ENCODE peak calls at places on chromosomes 4 and X, in eight cellular contexts. B, Y, O, L, N, C, G and T are unnamed samples. For H3K4me1, the result is how much of the 10 kb centered on the place peaks cover.

GRCh38 chr4:39514888-39515401 is 12.3 kb downstream of the UGDH start:
- DNase-seq in B (no peak), Y (no peak), O (peak), L (no peak), N (peak), C (no peak), G (no peak), T (peak)

GRCh38 chr4:99856166-99856565 is 38.1 kb downstream of the LAMTOR3 start:
- DNase-seq in B (no peak), Y (no peak), O (peak), L (peak), N (no peak), C (no peak), G (no peak), T (peak)

GRCh38 chrX:10756365-10756915 is 136.1 kb upstream of the MID1 start:
- DNase-seq in B (no peak), Y (no peak), O (peak), L (peak), N (no peak), C (no peak), G (no peak), T (peak)

GRCh38 chr4:92381640-92382039 is 77.9 kb downstream of the GRID2 start:
- DNase-seq in B (no peak), Y (no peak), O (no peak), L (peak), N (no peak), C (no peak), G (no peak), T (peak)

GRCh38 chrX:77953708-77954107 is 15.7 kb downstream of the PGAM4 start:
- DNase-seq in B (no peak), Y (no peak), O (peak), L (peak), N (no peak), C (no peak), G (no peak), T (peak)

GRCh38 chr4:1512738-1513660 is 106.8 kb upstream of the NKX1-1 start:
- DNase-seq in B (peak), Y (peak), O (no peak), L (peak), N (peak), C (no peak), G (no peak), T (no peak)

GRCh38 chrX:112450810-112451209 is 228.9 kb downstream of the LHFPL1 start:
- DNase-seq in B (no peak), Y (no peak), O (no peak), L (no peak), N (no peak), C (no peak), G (no peak), T (peak)

GRCh38 chr4:113835005-113835404 is 73.5 kb upstream of the CAMK2D start:
- DNase-seq in B (no peak), Y (no peak), O (peak), L (peak), N (no peak), C (no peak), G (no peak), T (peak)

GRCh38 chr4:111027526-111027925 is 404.6 kb upstream of the PITX2 start:
- DNase-seq in B (no peak), Y (no peak), O (peak), L (no peak), N (no peak), C (no peak), G (no peak), T (no peak)

GRCh38 chr4:145535202-145535601 is 53.5 kb downstream of the SMAD1 start:
- DNase-seq in B (no peak), Y (no peak), O (no peak), L (no peak), N (no peak), C (no peak), G (no peak), T (no peak)

GRCh38 chr4:92825186-92825715 is 521.5 kb downstream of the GRID2 start:
- DNase-seq in B (no peak), Y (no peak), O (no peak), L (no peak), N (no peak), C (no peak), G (no peak), T (no peak)

GRCh38 chr4:178598672-178599071 is 1156.4 kb upstream of the AGA start:
- DNase-seq in B (no peak), Y (no peak), O (no peak), L (no peak), N (no peak), C (no peak), G (no peak), T (no peak)

GRCh38 chrX:85379174-85379907 is at the start of gene POF1B:
- DNase-seq in B (no peak), Y (no peak), O (no peak), L (no peak), N (no peak), C (no peak), G (no peak), T (no peak)
- H3K27ac ChIP-seq in B (no peak), Y (no peak), O (no peak), L (no peak), N (no peak), C (no peak), G (no peak), T (no peak)

GRCh38 chrX:19731307-19731706 is 156.1 kb downstream of the SH3KBP1 start:
- DNase-seq in B (no peak), Y (no peak), O (no peak), L (no peak), N (no peak), C (no peak), G (no peak), T (no peak)

GRCh38 chrX:19740744-19741143 is 146.7 kb downstream of the SH3KBP1 start:
- DNase-seq in B (no peak), Y (no peak), O (no peak), L (no peak), N (no peak), C (no peak), G (no peak), T (no peak)

GRCh38 chrX:19729761-19730160 is 157.6 kb downstream of the SH3KBP1 start:
- DNase-seq in B (no peak), Y (no peak), O (no peak), L (no peak), N (no peak), C (no peak), G (no peak), T (no peak)

GRCh38 chrX:19739683-19740082 is 147.7 kb downstream of the SH3KBP1 start:
- DNase-seq in B (no peak), Y (peak), O (peak), L (peak), N (peak), C (peak), G (peak), T (peak)

GRCh38 chrX:19735244-19735643 is 152.2 kb downstream of the SH3KBP1 start:
- DNase-seq in B (no peak), Y (no peak), O (no peak), L (no peak), N (no peak), C (no peak), G (no peak), T (no peak)
- H3K4me1 ChIP-seq in B (under half), Y (under half), O (under half), L (under half), N (under half), C (under half), G (under half), T (under half)

GRCh38 chr4:163607292-163607691 is 112.8 kb downstream of the TMA16 start:
- DNase-seq in B (no peak), Y (no peak), O (no peak), L (no peak), N (no peak), C (no peak), G (no peak), T (no peak)
- H3K27ac ChIP-seq in B (no peak), Y (no peak), O (no peak), L (no peak), N (no peak), C (no peak), G (no peak), T (no peak)

DNA sequence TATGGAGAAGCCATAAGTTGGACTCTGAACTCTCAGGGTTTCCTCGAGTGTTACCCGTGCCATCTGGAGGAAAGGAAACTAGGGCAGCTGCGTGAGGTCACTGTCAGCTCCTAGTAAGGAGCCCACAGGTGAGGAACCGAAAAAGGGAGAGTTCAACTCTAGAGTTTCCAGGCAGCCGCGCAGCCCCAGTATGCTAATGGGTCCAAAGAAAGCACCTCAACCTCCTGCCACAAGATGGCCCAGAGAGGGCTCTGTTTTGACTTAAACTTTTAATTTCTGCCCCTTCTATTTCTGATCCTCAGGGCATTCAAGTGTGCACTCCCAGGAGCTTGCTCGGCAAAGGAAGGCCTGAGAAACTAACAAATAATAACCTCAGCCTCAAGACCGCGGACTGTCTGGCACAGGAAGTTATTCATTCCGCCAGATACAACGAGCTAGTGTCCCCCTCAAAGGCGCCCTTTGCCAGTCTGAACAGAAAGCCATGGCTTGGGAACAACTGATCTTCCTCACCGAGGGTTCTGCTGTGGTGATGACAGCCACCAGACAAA is 13.9 kb downstream of the SCARB2 start:
- DNase-seq in B (no peak), Y (no peak), O (peak), L (peak), N (no peak), C (no peak), G (peak), T (peak)
- H3K4me1 ChIP-seq in B (under half), Y (under half), O (under half), L (under half), N (under half), C (under half), G (half or more), T (half or more)

DNA sequence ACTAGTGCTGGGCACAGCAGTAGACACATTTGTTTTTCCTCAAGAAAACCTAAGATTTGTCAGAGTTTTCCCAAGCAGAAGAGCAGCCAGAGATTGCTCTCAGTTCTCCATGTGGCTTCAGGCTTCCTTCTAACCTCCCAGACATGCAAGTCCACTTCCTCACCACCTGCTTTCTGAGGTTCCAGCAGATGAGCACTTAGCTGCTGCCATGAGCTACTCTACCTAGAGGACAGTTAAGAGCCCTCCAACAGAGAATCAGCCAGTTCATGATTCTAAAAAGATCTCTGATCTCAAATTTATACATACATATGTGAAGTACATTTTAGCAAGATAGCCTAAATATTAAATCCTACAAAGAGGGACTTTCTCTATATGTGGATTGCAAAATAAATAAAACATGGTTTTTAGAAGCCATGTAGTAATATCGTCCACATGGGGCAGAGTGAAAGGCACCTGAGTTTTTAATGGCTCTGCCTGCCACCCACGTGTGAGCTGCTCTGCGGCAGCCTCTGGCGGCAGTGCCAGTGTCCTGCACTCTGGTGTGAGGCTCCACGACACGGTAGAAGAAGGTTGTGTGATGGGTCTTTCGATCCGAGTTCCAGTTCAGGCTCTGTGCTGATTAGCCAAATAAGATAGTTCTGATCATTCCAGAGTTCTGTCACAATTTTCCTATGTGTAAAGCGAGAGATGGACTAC is 10.3 kb downstream of the CYP4V2 start:
- DNase-seq in B (peak), Y (peak), O (peak), L (peak), N (no peak), C (no peak), G (no peak), T (no peak)
- H3K27ac ChIP-seq in B (peak), Y (no peak), O (no peak), L (no peak), N (no peak), C (no peak), G (no peak), T (no peak)

DNA sequence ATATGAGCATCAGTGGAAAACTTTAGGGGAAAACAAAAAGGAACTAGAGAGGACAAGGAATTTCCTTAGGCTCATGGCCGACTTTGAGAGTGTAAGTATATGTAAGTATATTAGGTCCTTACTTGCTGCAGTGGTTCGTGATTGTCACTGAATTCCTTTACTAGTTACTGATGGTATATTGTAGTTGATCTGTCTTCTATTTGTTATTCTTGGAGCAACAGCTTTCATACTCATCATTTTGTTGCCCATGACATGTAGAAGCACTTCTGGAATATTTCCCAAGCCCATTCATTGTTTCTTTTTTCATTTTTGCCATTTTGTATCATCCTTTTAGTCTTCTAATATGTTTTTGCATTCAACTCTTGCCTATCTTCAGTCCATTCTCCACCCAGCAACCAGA is 170.0 kb downstream of the ARHGAP10 start:
- DNase-seq in B (no peak), Y (no peak), O (peak), L (no peak), N (no peak), C (no peak), G (no peak), T (peak)
- H3K4me1 ChIP-seq in B (under half), Y (under half), O (under half), L (under half), N (under half), C (under half), G (under half), T (under half)

GRCh38 chr4:41364871-41365270 is 108.1 kb downstream of the UCHL1 start:
- DNase-seq in B (no peak), Y (no peak), O (no peak), L (no peak), N (no peak), C (no peak), G (no peak), T (no peak)
- H3K27ac ChIP-seq in B (no peak), Y (no peak), O (no peak), L (no peak), N (no peak), C (no peak), G (peak), T (no peak)

GRCh38 chrX:72268601-72269365 is 8.3 kb downstream of the RPS4X start:
- DNase-seq in B (no peak), Y (no peak), O (peak), L (peak), N (no peak), C (no peak), G (no peak), T (peak)
- H3K4me1 ChIP-seq in B (under half), Y (under half), O (under half), L (under half), N (under half), C (under half), G (under half), T (under half)